ENCODE peak calls at places on chromosomes 3 and 15, in eight cellular contexts. T is esophagus muscularis mucosa, N is K562, Q is heart left ventricle, H is PC-9, U is stomach, A is PC-3, E is A549. D is an unnamed sample.

GRCh38 chr15:70071799-70072198 is 25.9 kb downstream of the TLE3 start:
- DNase-seq in T (no peak), N (no peak), Q (no peak), H (no peak), U (no peak), A (no peak), E (no peak), D (no peak)

GRCh38 chr3:195095035-195095703 is 175.8 kb downstream of the XXYLT1 start:
- DNase-seq in T (no peak), N (no peak), Q (no peak), H (no peak), U (no peak), A (no peak), E (no peak), D (no peak)

GRCh38 chr3:183309276-183309675 is 56.2 kb downstream of the B3GNT5 start:
- DNase-seq in T (no peak), N (no peak), Q (peak; percentile 39), H (no peak), U (peak; percentile 50), A (no peak), E (no peak), D (no peak)

GRCh38 chr3:180571831-180572578 is 30.0 kb upstream of the TTC14 start:
- DNase-seq in T (no peak), N (no peak), Q (no peak), H (no peak), U (no peak), A (no peak), E (no peak), D (no peak)

GRCh38 chr15:58522391-58522790 is 90.6 kb downstream of the LIPC start:
- DNase-seq in T (no peak), N (no peak), Q (no peak), H (no peak), U (no peak), A (no peak), E (no peak), D (no peak)

GRCh38 chr3:135895106-135895733 is 70.3 kb upstream of the PPP2R3A start:
- DNase-seq in T (no peak), N (peak; percentile 29), Q (peak; percentile 41), H (peak; percentile 76), U (peak; percentile 76), A (peak; percentile 83), E (peak; percentile 71), D (peak; percentile 67)

GRCh38 chr3:33790091-33790490 is 8.3 kb upstream of the PDCD6IP start:
- DNase-seq in T (no peak), N (no peak), Q (no peak), H (no peak), U (no peak), A (peak; percentile 81), E (peak; percentile 25), D (peak; percentile 54)

GRCh38 chr3:112390783-112391641 is 58.1 kb downstream of the CD200 start:
- DNase-seq in T (no peak), N (no peak), Q (no peak), H (peak; percentile 72), U (no peak), A (peak; percentile 51), E (no peak), D (peak; percentile 90)

GRCh38 chr15:57509121-57509520 is 82.6 kb upstream of the MYZAP start:
- DNase-seq in T (no peak), N (no peak), Q (no peak), H (no peak), U (no peak), A (no peak), E (no peak), D (no peak)

GRCh38 chr15:67024322-67024997 is 40.9 kb upstream of the SMAD3 start:
- DNase-seq in T (no peak), N (peak; percentile 79), Q (peak; percentile 81), H (peak; percentile 75), U (peak; percentile 76), A (peak; percentile 90), E (peak; percentile 88), D (peak; percentile 75)

GRCh38 chr3:126577256-126577655 is 18.5 kb upstream of the C3orf22 start:
- DNase-seq in T (no peak), N (no peak), Q (no peak), H (no peak), U (no peak), A (no peak), E (no peak), D (no peak)

GRCh38 chr15:68492855-68493254 is 60.9 kb upstream of the ITGA11 start:
- DNase-seq in T (no peak), N (no peak), Q (peak; percentile 21), H (no peak), U (no peak), A (no peak), E (peak; percentile 56), D (no peak)

GRCh38 chr3:129316121-129317013 is 37.7 kb downstream of the HMCES start:
- DNase-seq in T (peak; percentile 97), N (peak; percentile 85), Q (peak; percentile 90), H (peak; percentile 90), U (peak; percentile 86), A (peak; percentile 77), E (peak; percentile 82), D (peak; percentile 100)

GRCh38 chr15:38588672-38589071 is 24.1 kb upstream of the RASGRP1 start:
- DNase-seq in T (no peak), N (peak; percentile 24), Q (no peak), H (no peak), U (no peak), A (no peak), E (no peak), D (no peak)

GRCh38 chr15:72784233-72784876 is 797 bp upstream of the ADPGK start:
- DNase-seq in T (no peak), N (peak; percentile 69), Q (no peak), H (no peak), U (no peak), A (peak; percentile 70), E (peak; percentile 87), D (peak; percentile 74)

GRCh38 chr3:153599685-153600084 is 437.7 kb downstream of the RAP2B start:
- DNase-seq in T (no peak), N (no peak), Q (no peak), H (peak; percentile 73), U (peak; percentile 51), A (peak; percentile 96), E (peak; percentile 12), D (peak; percentile 32)

GRCh38 chr3:152298393-152299242 is 29.9 kb downstream of the MBNL1 start:
- DNase-seq in T (no peak), N (peak; percentile 58), Q (peak; percentile 40), H (peak; percentile 47), U (peak; percentile 36), A (peak; percentile 73), E (peak; percentile 85), D (peak; percentile 88)

GRCh38 chr15:39501366-39501765 is 79.5 kb upstream of the THBS1 start:
- DNase-seq in T (peak; percentile 88), N (no peak), Q (no peak), H (no peak), U (no peak), A (peak; percentile 4), E (no peak), D (peak; percentile 19)

GRCh38 chr3:4980229-4981159 is 1.3 kb downstream of the BHLHE40 start:
- DNase-seq in T (peak; percentile 98), N (peak; percentile 86), Q (peak; percentile 94), H (peak; percentile 93), U (peak; percentile 95), A (peak; percentile 97), E (peak; percentile 90), D (peak; percentile 57)

GRCh38 chr3:13229291-13229949 is 156.2 kb upstream of the IQSEC1 start:
- DNase-seq in T (no peak), N (peak; percentile 74), Q (no peak), H (peak; percentile 52), U (no peak), A (peak; percentile 92), E (peak; percentile 53), D (peak; percentile 56)

GRCh38 chr3:46228259-46229222 is 13.7 kb upstream of the CCR3 start:
- DNase-seq in T (peak; percentile 39), N (no peak), Q (no peak), H (peak; percentile 42), U (no peak), A (peak; percentile 87), E (no peak), D (peak; percentile 77)

DNA sequence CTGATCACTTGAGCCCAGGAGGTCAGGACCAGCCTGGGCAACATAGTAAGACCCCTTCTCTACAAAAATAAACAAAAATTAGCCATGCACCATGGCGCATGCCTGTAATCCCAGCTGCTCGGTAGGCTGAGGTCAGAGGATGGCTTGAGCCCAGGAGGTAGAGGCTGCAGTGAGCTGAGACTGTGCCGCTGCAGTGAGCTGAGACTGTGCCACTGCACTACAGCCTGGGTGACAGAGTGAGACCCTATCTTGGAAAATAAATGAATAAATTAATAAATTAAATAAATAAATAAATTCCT is 10.8 kb downstream of the SHISA5 start:
- DNase-seq in T (no peak), N (no peak), Q (no peak), H (no peak), U (no peak), A (no peak), E (no peak), D (no peak)
- H3K27ac ChIP-seq in T (no peak overlapping the region), N (no peak overlapping the region), Q (no peak overlapping the region), H (no peak overlapping the region), U (no peak overlapping the region), A (no peak overlapping the region), E (no peak overlapping the region), D (peak overlapping the region; percentile 93)

GRCh38 chr3:123424999-123425386 is 23.9 kb downstream of the ADCY5 start:
- DNase-seq in T (no peak), N (no peak), Q (no peak), H (no peak), U (no peak), A (no peak), E (no peak), D (no peak)
- H3K4me1 ChIP-seq in T (peaks cover 98% of the 10 kb centered on the region), N (no peaks in the 10 kb centered on the region), Q (peaks cover 67% of the 10 kb centered on the region), H (no peaks in the 10 kb centered on the region), U (peaks cover 16% of the 10 kb centered on the region), A (no peaks in the 10 kb centered on the region), E (no peaks in the 10 kb centered on the region), D (no peaks in the 10 kb centered on the region)

GRCh38 chr15:93495799-93496637 is 407.0 kb upstream of the RGMA start:
- DNase-seq in T (no peak), N (no peak), Q (no peak), H (no peak), U (no peak), A (no peak), E (no peak), D (peak; percentile 71)
- TF ChIP-seq CTCF in T (no peak), N (no peak), Q (no peak), H (no peak), U (no peak), A (no peak), E (no peak), D (peak; percentile 22)

DNA sequence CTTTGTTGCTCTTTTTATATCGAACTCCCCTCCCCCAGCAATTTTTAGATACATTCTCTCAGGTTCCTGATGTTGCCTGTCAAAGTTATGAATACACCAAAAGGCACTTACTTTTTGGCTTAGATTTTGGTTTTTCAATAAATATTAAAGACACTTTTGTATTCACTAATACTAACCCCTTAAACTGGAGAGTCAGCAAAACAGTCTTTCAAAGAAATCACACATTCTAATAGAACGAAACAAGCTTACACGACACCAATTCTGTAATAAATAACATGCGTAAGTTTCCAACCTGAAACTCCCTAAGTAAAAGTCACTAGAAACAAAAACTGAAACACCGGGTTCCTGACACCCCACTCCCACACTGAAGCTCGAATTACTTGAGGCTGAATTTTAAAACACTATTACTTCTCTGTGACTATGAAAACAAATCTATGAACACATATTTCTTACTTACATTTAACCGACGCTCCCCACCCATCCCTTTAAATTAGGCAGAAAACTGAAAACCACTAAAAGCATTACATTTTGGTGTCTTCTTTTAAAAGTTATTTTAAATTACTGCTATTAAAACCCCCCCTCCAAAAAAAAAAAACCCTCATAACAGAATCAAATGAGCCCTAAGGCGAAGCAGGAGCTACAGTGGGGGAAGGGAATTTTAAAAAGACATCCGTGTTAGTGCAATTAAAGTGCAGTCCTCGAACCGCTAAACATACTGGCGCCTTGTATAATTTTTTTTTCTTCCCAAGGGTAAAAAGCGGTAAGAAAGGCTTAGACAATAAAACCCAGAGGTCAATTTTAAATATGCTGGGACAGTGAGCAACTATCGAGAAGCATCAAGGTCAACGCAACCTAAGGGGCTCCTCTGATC is 940 bp downstream of the SPPL2A start:
- DNase-seq in T (no peak), N (no peak), Q (no peak), H (no peak), U (no peak), A (peak; percentile 2), E (no peak), D (peak; percentile 20)
- H3K27ac ChIP-seq in T (peak overlapping the region; percentile 97), N (peak overlapping the region; percentile 93), Q (peak overlapping the region; percentile 98), H (peak overlapping the region; percentile 46), U (peak overlapping the region; percentile 94), A (peak overlapping the region; percentile 32), E (peak overlapping the region; percentile 95), D (peak overlapping the region; percentile 66)